ENCODE peak calls at places on chromosomes 7 and 10, in nine cellular contexts. One of them, this sample, is unnamed.

GRCh38 chr7:151631149-151631967 is 111.7 kb upstream of the RHEB start:
- DNase-seq in activated CD4-positive, CD25-positive, alpha-beta regulatory T cell: no peak
- DNase-seq in A172: no peak
- DNase-seq in left colon: no peak
- DNase-seq in germinal center: no peak
- DNase-seq in nephron progenitor cell: no peak
- DNase-seq in EL: peak
- DNase-seq in substantia nigra: no peak
- DNase-seq in NCI-H510A: no peak
- DNase-seq in this sample: peak

GRCh38 chr10:35451103-35452016 is 115.1 kb downstream of the CCNY start:
- DNase-seq in activated CD4-positive, CD25-positive, alpha-beta regulatory T cell: no peak
- DNase-seq in A172: no peak
- DNase-seq in left colon: no peak
- DNase-seq in germinal center: peak
- DNase-seq in nephron progenitor cell: no peak
- DNase-seq in EL: no peak
- DNase-seq in substantia nigra: no peak
- DNase-seq in NCI-H510A: no peak
- DNase-seq in this sample: peak

GRCh38 chr7:47763063-47763974 is 181.4 kb upstream of the TNS3 start:
- DNase-seq in activated CD4-positive, CD25-positive, alpha-beta regulatory T cell: no peak
- DNase-seq in A172: peak
- DNase-seq in left colon: peak
- DNase-seq in germinal center: no peak
- DNase-seq in nephron progenitor cell: peak
- DNase-seq in EL: peak
- DNase-seq in substantia nigra: no peak
- DNase-seq in NCI-H510A: no peak
- DNase-seq in this sample: no peak

GRCh38 chr7:55572378-55573233 is at the start of gene VOPP1:
- DNase-seq in activated CD4-positive, CD25-positive, alpha-beta regulatory T cell: peak
- DNase-seq in A172: peak
- DNase-seq in left colon: peak
- DNase-seq in germinal center: peak
- DNase-seq in nephron progenitor cell: peak
- DNase-seq in EL: peak
- DNase-seq in substantia nigra: peak
- DNase-seq in NCI-H510A: peak
- DNase-seq in this sample: peak

GRCh38 chr10:14009315-14010082 is 321.2 kb downstream of the FRMD4A start:
- DNase-seq in activated CD4-positive, CD25-positive, alpha-beta regulatory T cell: peak
- DNase-seq in A172: peak
- DNase-seq in left colon: no peak
- DNase-seq in germinal center: no peak
- DNase-seq in nephron progenitor cell: peak
- DNase-seq in EL: peak
- DNase-seq in substantia nigra: no peak
- DNase-seq in NCI-H510A: no peak
- DNase-seq in this sample: no peak

GRCh38 chr10:13485623-13486022 is 43.2 kb downstream of the BEND7 start:
- DNase-seq in activated CD4-positive, CD25-positive, alpha-beta regulatory T cell: no peak
- DNase-seq in A172: no peak
- DNase-seq in left colon: no peak
- DNase-seq in germinal center: peak
- DNase-seq in nephron progenitor cell: no peak
- DNase-seq in EL: no peak
- DNase-seq in substantia nigra: no peak
- DNase-seq in NCI-H510A: no peak
- DNase-seq in this sample: no peak

GRCh38 chr7:47504546-47505316 is 77.2 kb downstream of the TNS3 start:
- DNase-seq in activated CD4-positive, CD25-positive, alpha-beta regulatory T cell: no peak
- DNase-seq in A172: no peak
- DNase-seq in left colon: no peak
- DNase-seq in germinal center: no peak
- DNase-seq in nephron progenitor cell: no peak
- DNase-seq in EL: no peak
- DNase-seq in substantia nigra: no peak
- DNase-seq in NCI-H510A: no peak
- DNase-seq in this sample: no peak

GRCh38 chr7:96426685-96427084 is 104.8 kb upstream of the SLC25A13 start:
- DNase-seq in activated CD4-positive, CD25-positive, alpha-beta regulatory T cell: no peak
- DNase-seq in A172: no peak
- DNase-seq in left colon: no peak
- DNase-seq in germinal center: no peak
- DNase-seq in nephron progenitor cell: no peak
- DNase-seq in EL: no peak
- DNase-seq in substantia nigra: no peak
- DNase-seq in NCI-H510A: no peak
- DNase-seq in this sample: no peak

GRCh38 chr7:113267885-113268284 is 149.5 kb upstream of the SMIM30 start:
- DNase-seq in activated CD4-positive, CD25-positive, alpha-beta regulatory T cell: no peak
- DNase-seq in A172: peak
- DNase-seq in left colon: no peak
- DNase-seq in germinal center: no peak
- DNase-seq in nephron progenitor cell: no peak
- DNase-seq in EL: peak
- DNase-seq in substantia nigra: no peak
- DNase-seq in NCI-H510A: no peak
- DNase-seq in this sample: no peak

GRCh38 chr10:49106451-49106850 is 8.9 kb downstream of the VSTM4 start:
- DNase-seq in activated CD4-positive, CD25-positive, alpha-beta regulatory T cell: no peak
- DNase-seq in A172: no peak
- DNase-seq in left colon: no peak
- DNase-seq in germinal center: no peak
- DNase-seq in nephron progenitor cell: no peak
- DNase-seq in EL: no peak
- DNase-seq in substantia nigra: peak
- DNase-seq in NCI-H510A: no peak
- DNase-seq in this sample: no peak

GRCh38 chr7:133650067-133650466 is 397.2 kb downstream of the EXOC4 start:
- DNase-seq in activated CD4-positive, CD25-positive, alpha-beta regulatory T cell: no peak
- DNase-seq in A172: no peak
- DNase-seq in left colon: no peak
- DNase-seq in germinal center: no peak
- DNase-seq in nephron progenitor cell: no peak
- DNase-seq in EL: peak
- DNase-seq in substantia nigra: no peak
- DNase-seq in NCI-H510A: no peak
- DNase-seq in this sample: no peak

GRCh38 chr7:24980695-24981543 is 941 bp upstream of the OSBPL3 start:
- DNase-seq in activated CD4-positive, CD25-positive, alpha-beta regulatory T cell: peak
- DNase-seq in A172: no peak
- DNase-seq in left colon: peak
- DNase-seq in germinal center: peak
- DNase-seq in nephron progenitor cell: peak
- DNase-seq in EL: peak
- DNase-seq in substantia nigra: no peak
- DNase-seq in NCI-H510A: no peak
- DNase-seq in this sample: peak

GRCh38 chr7:94149776-94150545 is 145.8 kb upstream of the BET1 start:
- DNase-seq in activated CD4-positive, CD25-positive, alpha-beta regulatory T cell: no peak
- DNase-seq in A172: no peak
- DNase-seq in left colon: no peak
- DNase-seq in germinal center: no peak
- DNase-seq in nephron progenitor cell: no peak
- DNase-seq in EL: no peak
- DNase-seq in substantia nigra: no peak
- DNase-seq in NCI-H510A: no peak
- DNase-seq in this sample: no peak

GRCh38 chr10:27715505-27715904 is 30.1 kb downstream of the MKX start:
- DNase-seq in activated CD4-positive, CD25-positive, alpha-beta regulatory T cell: no peak
- DNase-seq in A172: no peak
- DNase-seq in left colon: no peak
- DNase-seq in germinal center: no peak
- DNase-seq in nephron progenitor cell: no peak
- DNase-seq in EL: no peak
- DNase-seq in substantia nigra: no peak
- DNase-seq in NCI-H510A: no peak
- DNase-seq in this sample: no peak

GRCh38 chr7:37047260-37047659 is 323.0 kb upstream of the AOAH start:
- DNase-seq in activated CD4-positive, CD25-positive, alpha-beta regulatory T cell: no peak
- DNase-seq in A172: no peak
- DNase-seq in left colon: no peak
- DNase-seq in germinal center: no peak
- DNase-seq in nephron progenitor cell: no peak
- DNase-seq in EL: no peak
- DNase-seq in substantia nigra: no peak
- DNase-seq in NCI-H510A: peak
- DNase-seq in this sample: no peak

GRCh38 chr7:99224263-99224947 is 16.5 kb upstream of the KPNA7 start:
- DNase-seq in activated CD4-positive, CD25-positive, alpha-beta regulatory T cell: no peak
- DNase-seq in A172: peak
- DNase-seq in left colon: peak
- DNase-seq in germinal center: no peak
- DNase-seq in nephron progenitor cell: no peak
- DNase-seq in EL: peak
- DNase-seq in substantia nigra: no peak
- DNase-seq in NCI-H510A: no peak
- DNase-seq in this sample: peak

GRCh38 chr7:45421096-45421495 is 153.1 kb upstream of the ADCY1 start:
- DNase-seq in activated CD4-positive, CD25-positive, alpha-beta regulatory T cell: no peak
- DNase-seq in A172: no peak
- DNase-seq in left colon: no peak
- DNase-seq in germinal center: no peak
- DNase-seq in nephron progenitor cell: no peak
- DNase-seq in EL: no peak
- DNase-seq in substantia nigra: no peak
- DNase-seq in NCI-H510A: no peak
- DNase-seq in this sample: no peak

GRCh38 chr7:22544245-22544644 is 44.3 kb upstream of the STEAP1B start:
- DNase-seq in activated CD4-positive, CD25-positive, alpha-beta regulatory T cell: no peak
- DNase-seq in A172: no peak
- DNase-seq in left colon: no peak
- DNase-seq in germinal center: no peak
- DNase-seq in nephron progenitor cell: no peak
- DNase-seq in EL: no peak
- DNase-seq in substantia nigra: no peak
- DNase-seq in NCI-H510A: no peak
- DNase-seq in this sample: no peak

GRCh38 chr10:91756286-91756685 is 41.9 kb upstream of the TNKS2 start:
- DNase-seq in activated CD4-positive, CD25-positive, alpha-beta regulatory T cell: no peak
- DNase-seq in A172: no peak
- DNase-seq in left colon: no peak
- DNase-seq in germinal center: no peak
- DNase-seq in nephron progenitor cell: no peak
- DNase-seq in EL: peak
- DNase-seq in substantia nigra: no peak
- DNase-seq in NCI-H510A: no peak
- DNase-seq in this sample: no peak

GRCh38 chr10:83108565-83109333 is 1030.6 kb upstream of the GHITM start:
- DNase-seq in activated CD4-positive, CD25-positive, alpha-beta regulatory T cell: no peak
- DNase-seq in A172: no peak
- DNase-seq in left colon: no peak
- DNase-seq in germinal center: no peak
- DNase-seq in nephron progenitor cell: no peak
- DNase-seq in EL: no peak
- DNase-seq in substantia nigra: no peak
- DNase-seq in NCI-H510A: no peak
- DNase-seq in this sample: no peak

GRCh38 chr7:114740095-114740494 is 181.8 kb upstream of the MDFIC start:
- DNase-seq in activated CD4-positive, CD25-positive, alpha-beta regulatory T cell: no peak
- DNase-seq in A172: no peak
- DNase-seq in left colon: no peak
- DNase-seq in germinal center: no peak
- DNase-seq in nephron progenitor cell: no peak
- DNase-seq in EL: no peak
- DNase-seq in substantia nigra: no peak
- DNase-seq in NCI-H510A: no peak
- DNase-seq in this sample: no peak

GRCh38 chr7:379456-380225 is 89.7 kb downstream of the FOXL3 start:
- DNase-seq in activated CD4-positive, CD25-positive, alpha-beta regulatory T cell: no peak
- DNase-seq in A172: no peak
- DNase-seq in left colon: peak
- DNase-seq in germinal center: no peak
- DNase-seq in nephron progenitor cell: peak
- DNase-seq in EL: peak
- DNase-seq in substantia nigra: no peak
- DNase-seq in NCI-H510A: no peak
- DNase-seq in this sample: no peak

GRCh38 chr10:127153166-127153565 is 43.2 kb downstream of the INSYN2A start:
- DNase-seq in activated CD4-positive, CD25-positive, alpha-beta regulatory T cell: no peak
- DNase-seq in A172: no peak
- DNase-seq in left colon: no peak
- DNase-seq in germinal center: no peak
- DNase-seq in nephron progenitor cell: no peak
- DNase-seq in EL: no peak
- DNase-seq in substantia nigra: no peak
- DNase-seq in NCI-H510A: no peak
- DNase-seq in this sample: no peak

GRCh38 chr7:96344236-96344635 is 22.3 kb upstream of the SLC25A13 start:
- DNase-seq in activated CD4-positive, CD25-positive, alpha-beta regulatory T cell: no peak
- DNase-seq in A172: no peak
- DNase-seq in left colon: no peak
- DNase-seq in germinal center: no peak
- DNase-seq in nephron progenitor cell: no peak
- DNase-seq in EL: no peak
- DNase-seq in substantia nigra: no peak
- DNase-seq in NCI-H510A: no peak
- DNase-seq in this sample: no peak

GRCh38 chr10:126841341-126841902 is 63.8 kb upstream of the DOCK1 start:
- DNase-seq in activated CD4-positive, CD25-positive, alpha-beta regulatory T cell: no peak
- DNase-seq in A172: no peak
- DNase-seq in left colon: peak
- DNase-seq in germinal center: no peak
- DNase-seq in nephron progenitor cell: no peak
- DNase-seq in EL: no peak
- DNase-seq in substantia nigra: no peak
- DNase-seq in NCI-H510A: no peak
- DNase-seq in this sample: no peak

GRCh38 chr7:28002638-28003037 is 178.0 kb downstream of the JAZF1 start:
- DNase-seq in activated CD4-positive, CD25-positive, alpha-beta regulatory T cell: no peak
- DNase-seq in A172: peak
- DNase-seq in left colon: no peak
- DNase-seq in germinal center: no peak
- DNase-seq in nephron progenitor cell: no peak
- DNase-seq in EL: peak
- DNase-seq in substantia nigra: no peak
- DNase-seq in NCI-H510A: no peak
- DNase-seq in this sample: no peak